ENCODE peak calls at places on chromosome 11, in six cellular contexts. I, B, W, K, U and L are unnamed samples.

GRCh38 chr11:10426475-10426874 is 28.6 kb upstream of the AMPD3 start:
- DNase-seq in B (no peak), U (no peak), K (no peak), W (no peak), I (no peak), L (no peak)

GRCh38 chr11:6618117-6619020 is 853 bp downstream of the TPP1 start:
- DNase-seq in B (peak; percentile 75), I (no peak), W (no peak), U (no peak), K (peak; percentile 44), L (no peak)

GRCh38 chr11:126870021-126870420 is 130.5 kb downstream of the KIRREL3 start:
- DNase-seq in K (no peak), U (no peak), W (no peak), I (no peak), B (no peak), L (no peak)

GRCh38 chr11:102279641-102280170 is 37.6 kb upstream of the BIRC3 start:
- DNase-seq in B (no peak), I (no peak), U (peak; percentile 68), K (peak; percentile 98), W (no peak), L (peak; percentile 19)

GRCh38 chr11:122721964-122722266 is 66.4 kb downstream of the UBASH3B start:
- DNase-seq in W (no peak), I (no peak), B (no peak), K (no peak), U (no peak), L (no peak)

GRCh38 chr11:131692151-131692550 is 321.7 kb downstream of the NTM start:
- DNase-seq in I (no peak), K (no peak), B (no peak), W (no peak), U (no peak), L (no peak)

GRCh38 chr11:111019931-111020381 is 225.6 kb upstream of the POU2AF2 start:
- DNase-seq in K (no peak), B (no peak), W (no peak), U (no peak), I (no peak), L (no peak)

GRCh38 chr11:109236696-109237095 is 185.3 kb upstream of the C11orf87 start:
- DNase-seq in I (no peak), W (no peak), K (no peak), U (no peak), B (no peak), L (no peak)

GRCh38 chr11:18100926-18101656 is 4.8 kb downstream of the SAAL1 start:
- DNase-seq in K (no peak), W (no peak), I (no peak), U (no peak), B (no peak), L (no peak)

GRCh38 chr11:125380756-125381445 is 115.2 kb downstream of the FEZ1 start:
- DNase-seq in U (no peak), I (no peak), W (no peak), B (no peak), K (no peak), L (no peak)

GRCh38 chr11:104259121-104259610 is 95.2 kb upstream of the PDGFD start:
- DNase-seq in W (no peak), B (no peak), I (no peak), U (no peak), K (no peak), L (no peak)

GRCh38 chr11:103079833-103080232 is 12.1 kb downstream of the DCUN1D5 start:
- DNase-seq in U (no peak), W (no peak), K (no peak), I (no peak), B (no peak), L (no peak)

GRCh38 chr11:76657139-76657823 is 13.3 kb downstream of the LRRC32 start:
- DNase-seq in W (no peak), I (no peak), K (no peak), U (no peak), B (no peak), L (no peak)

GRCh38 chr11:36311926-36312592 is 16.0 kb downstream of the PRR5L start:
- DNase-seq in U (no peak), I (no peak), K (no peak), W (no peak), B (no peak), L (no peak)

GRCh38 chr11:7584910-7585309 is 71.1 kb downstream of the PPFIBP2 start:
- DNase-seq in W (no peak), K (no peak), B (no peak), U (no peak), I (no peak), L (no peak)

GRCh38 chr11:86869966-86870570 is 69.7 kb downstream of the PRSS23 start:
- DNase-seq in K (peak; percentile 29), W (peak; percentile 74), I (peak; percentile 26), B (peak; percentile 76), U (no peak), L (peak; percentile 6)

GRCh38 chr11:27795955-27796861 is 96.0 kb upstream of the BDNF start:
- DNase-seq in W (peak; percentile 47), I (no peak), U (no peak), K (no peak), B (no peak), L (no peak)

GRCh38 chr11:85946221-85946620 is 91.0 kb downstream of the CCDC83 start:
- DNase-seq in B (no peak), K (peak; percentile 49), I (no peak), W (no peak), U (no peak), L (no peak)

GRCh38 chr11:129377739-129378138 is 2.1 kb downstream of the BARX2 start:
- DNase-seq in U (no peak), B (no peak), I (no peak), K (no peak), W (no peak), L (no peak)

GRCh38 chr11:121478895-121479281 is 26.1 kb upstream of the SORL1-AS1 start:
- DNase-seq in U (no peak), I (no peak), K (no peak), W (no peak), B (no peak), L (no peak)

GRCh38 chr11:22728600-22729394 is 62.4 kb downstream of the GAS2 start:
- DNase-seq in U (no peak), B (no peak), K (peak; percentile 14), I (no peak), W (no peak), L (no peak)

GRCh38 chr11:1129666-1130160 is 28.0 kb upstream of the MUC5AC start:
- DNase-seq in I (peak; percentile 13), U (no peak), K (no peak), W (no peak), B (no peak), L (peak; percentile 13)

GRCh38 chr11:120660024-120660565 is 148.5 kb downstream of the GRIK4 start:
- DNase-seq in I (peak; percentile 49), U (no peak), B (peak; percentile 76), K (peak; percentile 53), W (peak; percentile 87), L (peak; percentile 50)

GRCh38 chr11:132032555-132032954 is 662.1 kb downstream of the NTM start:
- DNase-seq in W (no peak), B (no peak), U (no peak), I (no peak), K (no peak), L (no peak)

GRCh38 chr11:86459682-86460460 is 85.2 kb downstream of the CCDC81 start:
- DNase-seq in B (no peak), U (no peak), W (no peak), K (peak; percentile 49), I (no peak), L (no peak)

DNA sequence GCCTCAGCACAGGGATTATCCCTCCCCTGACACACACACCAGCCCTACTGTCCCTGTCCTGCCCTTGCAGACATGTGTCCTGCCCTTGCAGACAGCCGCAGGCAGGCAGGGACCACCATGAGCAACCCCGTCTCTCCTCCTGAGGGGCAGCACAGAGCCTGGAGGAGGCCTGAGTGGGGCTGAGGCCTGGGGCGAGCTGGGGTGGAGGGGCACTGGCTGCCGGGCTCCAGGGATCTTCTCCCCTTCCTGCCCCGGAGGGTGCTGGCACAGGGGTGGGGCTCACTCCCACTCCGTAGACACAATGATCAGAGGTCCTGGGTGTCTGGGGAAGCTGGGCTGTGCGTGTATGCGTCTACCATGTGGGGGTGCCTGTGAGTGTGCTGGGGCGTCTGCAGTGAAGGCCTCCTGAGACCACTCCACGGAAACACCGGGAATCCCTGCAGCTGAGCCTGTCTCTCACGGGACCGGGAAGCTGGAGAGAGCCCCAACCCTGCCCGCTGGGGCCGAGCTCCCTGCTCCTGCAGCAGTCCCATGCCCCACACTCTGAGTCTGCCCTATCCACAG is 549 bp downstream of the TSPAN32 start:
- DNase-seq in I (no peak), K (no peak), W (no peak), U (no peak), B (peak; percentile 51), L (no peak)
- TF ChIP-seq TAF1 in I (no peak), K (no peak), W (no peak), U (no peak), B (no peak), L (no peak)

GRCh38 chr11:11558352-11558751 is 63.5 kb downstream of the GALNT18 start:
- DNase-seq in K (no peak), B (no peak), U (no peak), I (no peak), W (no peak), L (no peak)

GRCh38 chr11:11555228-11555627 is 66.6 kb downstream of the GALNT18 start:
- DNase-seq in K (no peak), W (no peak), I (no peak), B (no peak), U (no peak), L (no peak)

GRCh38 chr11:11563193-11563592 is 58.6 kb downstream of the GALNT18 start:
- DNase-seq in I (no peak), W (no peak), U (no peak), K (no peak), B (no peak), L (no peak)

GRCh38 chr11:11553595-11553994 is 68.2 kb downstream of the GALNT18 start:
- DNase-seq in W (no peak), I (no peak), B (no peak), K (no peak), U (no peak), L (no peak)

GRCh38 chr11:11558826-11559225 is 63.0 kb downstream of the GALNT18 start:
- DNase-seq in U (no peak), W (no peak), K (no peak), I (no peak), B (no peak), L (no peak)
- TF ChIP-seq POLR2A in U (no peak), W (no peak), K (no peak), I (no peak), B (no peak), L (no peak)

DNA sequence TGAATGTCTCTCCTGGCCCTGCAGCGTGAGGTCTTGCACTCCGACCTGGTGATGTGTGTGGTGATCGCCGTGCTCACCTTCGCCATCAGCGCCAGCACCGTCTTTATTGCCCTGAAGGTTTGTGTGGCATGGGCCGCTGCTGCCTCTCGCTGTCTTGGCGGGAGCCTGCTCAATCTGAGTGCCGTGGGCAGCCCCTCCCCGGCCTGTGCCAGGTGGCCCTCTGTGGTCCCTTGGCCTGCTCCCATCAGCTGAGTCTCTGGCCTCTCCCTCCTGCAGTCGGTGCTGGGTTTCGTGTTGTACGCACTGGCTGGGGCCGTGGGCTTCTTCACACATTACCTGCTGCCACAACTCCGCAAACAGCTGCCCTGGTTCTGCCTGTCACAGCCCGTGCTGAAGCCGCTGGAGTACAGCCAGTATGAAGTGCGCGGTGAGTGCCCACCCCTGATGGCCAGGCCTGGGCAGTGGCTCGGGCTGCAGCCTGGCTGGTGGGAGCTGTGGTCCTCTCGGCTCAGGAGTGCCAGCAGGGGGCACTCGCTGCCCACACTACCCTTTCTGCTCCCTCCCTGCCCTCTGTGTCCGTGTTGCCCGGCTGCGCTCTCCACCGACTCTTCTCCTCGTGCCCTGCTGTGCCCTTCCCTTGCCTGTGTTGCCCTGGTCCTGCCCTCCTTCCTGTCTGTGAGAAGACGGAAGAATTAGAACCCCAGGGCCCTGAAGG is 10.2 kb downstream of the PCNX3 start:
- DNase-seq in U (no peak), K (no peak), B (peak; percentile 39), I (peak; percentile 79), W (peak; percentile 70), L (peak; percentile 83)
- TF ChIP-seq TAF1 in U (no peak), K (no peak), B (no peak), I (no peak), W (no peak), L (no peak)

GRCh38 chr11:33624082-33624481 is 76.5 kb downstream of the C11orf91 start:
- DNase-seq in W (no peak), K (no peak), I (no peak), B (no peak), U (no peak), L (no peak)
- TF ChIP-seq POLR2A in W (no peak), K (no peak), I (no peak), B (no peak), U (no peak), L (no peak)